ENCODE peak calls at places on chromosome 2, in five cellular contexts. L is NCI-H146, Q is kidney glomerular epithelial cell, T is C1 segment of cervical spinal cord, R is progenitor cell of endocrine pancreas. W is an unnamed sample.
A peak's percentile ranks its signal among the peaks of the same experiment; 100 is the strongest.

GRCh38 chr2:36577884-36578283 is 20.1 kb downstream of the FEZ2 start:
- DNase-seq in L (no peak), Q (no peak), T (no peak), R (no peak), W (no peak)

GRCh38 chr2:2649109-2650072 is 318.3 kb upstream of the MYT1L start:
- DNase-seq in L (no peak), Q (no peak), T (no peak), R (no peak), W (no peak)

GRCh38 chr2:47119001-47119400 is 36.1 kb downstream of the STPG4 start:
- DNase-seq in L (no peak), Q (no peak), T (no peak), R (no peak), W (no peak)

GRCh38 chr2:42809131-42809875 is 16.9 kb upstream of the HAAO start:
- DNase-seq in L (peak; percentile 87), Q (peak; percentile 76), T (no peak), R (no peak), W (peak; percentile 27)

GRCh38 chr2:46034535-46034934 is 262.7 kb upstream of the EPAS1 start:
- DNase-seq in L (no peak), Q (no peak), T (no peak), R (no peak), W (no peak)

GRCh38 chr2:15750822-15751221 is 159.2 kb downstream of the DDX1 start:
- DNase-seq in L (no peak), Q (no peak), T (no peak), R (no peak), W (no peak)

GRCh38 chr2:46404181-46404759 is 75.1 kb upstream of the TMEM247 start:
- DNase-seq in L (no peak), Q (no peak), T (no peak), R (no peak), W (no peak)

GRCh38 chr2:173667014-173667413 is 298.2 kb downstream of the SP3 start:
- DNase-seq in L (no peak), Q (no peak), T (no peak), R (no peak), W (no peak)

GRCh38 chr2:61620244-61621159 is 82.3 kb upstream of the XPO1 start:
- DNase-seq in L (peak; percentile 20), Q (peak; percentile 68), T (no peak), R (no peak), W (peak; percentile 31)

GRCh38 chr2:84940836-84941412 is 30.0 kb upstream of the KCMF1 start:
- DNase-seq in L (no peak), Q (no peak), T (no peak), R (no peak), W (no peak)

GRCh38 chr2:186887107-186888090 is 38.4 kb upstream of the ZSWIM2 start:
- DNase-seq in L (no peak), Q (no peak), T (no peak), R (no peak), W (no peak)

GRCh38 chr2:58620127-58620526 is 379.0 kb upstream of the FANCL start:
- DNase-seq in L (no peak), Q (no peak), T (no peak), R (no peak), W (no peak)

GRCh38 chr2:230869691-230870543 is 5.2 kb downstream of the ITM2C start:
- DNase-seq in L (no peak), Q (no peak), T (no peak), R (no peak), W (no peak)

GRCh38 chr2:121324601-121325000 is 39.6 kb upstream of the TFCP2L1 start:
- DNase-seq in L (no peak), Q (no peak), T (no peak), R (no peak), W (no peak)

GRCh38 chr2:56318147-56318546 is 134.4 kb downstream of the CCDC85A start:
- DNase-seq in L (no peak), Q (no peak), T (no peak), R (no peak), W (no peak)

GRCh38 chr2:139917723-139918384 is 1137.7 kb upstream of the NXPH2 start:
- DNase-seq in L (no peak), Q (no peak), T (no peak), R (no peak), W (no peak)

GRCh38 chr2:31402388-31402787 is 12.2 kb downstream of the XDH start:
- DNase-seq in L (no peak), Q (no peak), T (no peak), R (no peak), W (no peak)

W was measured in NCI-H2029 treated with DMSO at 0.1 percent for 48 hours.